ENCODE peak calls at places on chromosome 9, in five cellular contexts. K is K562, L is HepG2, A is GM12878, U is SK-N-SH. V is an unnamed sample.

GRCh38 chr9:37155601-37156000 is 35.2 kb downstream of the ZCCHC7 start:
- DNase-seq in L (no peak), U (no peak), K (no peak), A (no peak), V (no peak)

GRCh38 chr9:93020785-93021670 is 37.5 kb upstream of the SUSD3 start:
- DNase-seq in A (no peak), L (no peak), U (no peak), K (no peak), V (no peak)

GRCh38 chr9:131160416-131161112 is 35.2 kb downstream of the NUP214 start:
- DNase-seq in K (peak), U (no peak), A (no peak), L (no peak), V (no peak)

GRCh38 chr9:69132391-69132790 is 41.7 kb upstream of the TJP2 start:
- DNase-seq in K (no peak), A (no peak), U (no peak), L (no peak), V (no peak)

GRCh38 chr9:126756876-126757415 is 47.9 kb upstream of the ZBTB43 start:
- DNase-seq in A (no peak), K (no peak), L (no peak), U (peak), V (no peak)

GRCh38 chr9:83520292-83520691 is 17.9 kb downstream of the FRMD3 start:
- DNase-seq in L (no peak), A (no peak), U (no peak), K (no peak), V (no peak)

GRCh38 chr9:137445275-137445807 is 4.2 kb upstream of the ENTPD8 start:
- DNase-seq in L (peak), A (peak), K (peak), U (peak), V (peak)

GRCh38 chr9:4781408-4781807 is 11.3 kb upstream of the RCL1 start:
- DNase-seq in L (no peak), A (no peak), U (no peak), K (no peak), V (no peak)

GRCh38 chr9:3028535-3028934 is 184.6 kb upstream of the PUM3 start:
- DNase-seq in K (no peak), L (no peak), A (no peak), U (no peak), V (no peak)

GRCh38 chr9:71783120-71783523 is 14.8 kb upstream of the CEMIP2 start:
- DNase-seq in U (no peak), L (peak), K (no peak), A (no peak), V (peak)

GRCh38 chr9:122329592-122329991 is 41.2 kb upstream of the PTGS1 start:
- DNase-seq in U (no peak), L (no peak), K (no peak), A (no peak), V (no peak)

GRCh38 chr9:106619211-106619610 is 243.8 kb upstream of the ZNF462 start:
- DNase-seq in A (no peak), K (no peak), L (no peak), U (no peak), V (peak)

GRCh38 chr9:86230858-86231257 is 28.6 kb downstream of the C9orf153 start:
- DNase-seq in A (no peak), K (peak), U (no peak), L (no peak), V (no peak)

GRCh38 chr9:134278974-134279640 is 47.1 kb upstream of the RXRA start:
- DNase-seq in A (no peak), L (no peak), K (no peak), U (no peak), V (no peak)

GRCh38 chr9:110514861-110515260 is 64.7 kb downstream of the SVEP1 start:
- DNase-seq in L (no peak), U (no peak), A (no peak), K (no peak), V (no peak)

GRCh38 chr9:16640649-16641048 is 229.8 kb downstream of the BNC2 start:
- DNase-seq in A (no peak), L (no peak), U (no peak), K (no peak), V (no peak)

GRCh38 chr9:35114113-35114847 is 1.4 kb downstream of the ATOSB start:
- DNase-seq in U (peak), A (no peak), L (peak), K (peak), V (peak)
- TF ChIP-seq MXI1 in U (no peak), A (no peak), L (no peak), K (peak), V (no peak)

GRCh38 chr9:94867842-94868312 is 141.4 kb downstream of the AOPEP start:
- DNase-seq in U (no peak), L (no peak), K (no peak), A (no peak), V (peak)
- TF ChIP-seq MXI1 in U (no peak), L (no peak), K (no peak), A (no peak), V (peak)

GRCh38 chr9:26954050-26954508 is 2.1 kb upstream of the IFT74 start:
- DNase-seq in K (no peak), A (no peak), L (no peak), U (no peak), V (peak)
- TF ChIP-seq MXI1 in K (no peak), A (no peak), L (no peak), U (no peak), V (no peak)

DNA sequence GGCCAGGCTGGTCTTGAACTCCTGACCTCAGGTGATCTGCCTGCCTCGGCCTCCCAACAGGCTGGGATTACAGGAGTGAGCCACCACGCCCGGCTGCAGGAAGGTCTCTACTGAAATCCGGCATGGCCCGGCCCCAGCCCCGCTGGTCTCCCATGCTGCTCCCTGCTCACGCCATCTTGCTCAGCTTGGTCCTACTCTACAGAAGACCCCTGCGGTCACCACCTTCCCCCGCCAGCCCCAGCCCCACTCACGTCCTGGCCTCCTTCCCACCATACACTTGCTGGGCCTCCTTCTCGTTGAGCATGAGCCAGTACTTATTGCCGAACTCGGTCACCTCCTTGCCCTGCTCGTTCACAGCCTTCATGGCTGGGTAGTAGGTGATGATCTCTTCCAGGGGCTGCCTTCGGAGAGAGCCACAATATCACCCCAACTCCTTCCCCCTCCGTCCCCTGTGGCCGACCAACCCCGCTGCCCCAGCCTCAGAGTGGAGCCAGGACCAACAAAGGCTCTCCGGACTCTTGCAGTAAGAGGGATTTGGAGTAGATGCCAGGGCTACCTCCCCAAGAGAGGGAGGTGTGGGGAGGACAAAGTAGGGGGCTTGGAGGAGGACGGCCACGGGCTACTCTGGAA is 4.0 kb downstream of the PTGES2 start:
- DNase-seq in U (no peak), K (no peak), L (no peak), A (no peak), V (no peak)
- TF ChIP-seq MXI1 in U (no peak), K (no peak), L (no peak), A (no peak), V (no peak)

DNA sequence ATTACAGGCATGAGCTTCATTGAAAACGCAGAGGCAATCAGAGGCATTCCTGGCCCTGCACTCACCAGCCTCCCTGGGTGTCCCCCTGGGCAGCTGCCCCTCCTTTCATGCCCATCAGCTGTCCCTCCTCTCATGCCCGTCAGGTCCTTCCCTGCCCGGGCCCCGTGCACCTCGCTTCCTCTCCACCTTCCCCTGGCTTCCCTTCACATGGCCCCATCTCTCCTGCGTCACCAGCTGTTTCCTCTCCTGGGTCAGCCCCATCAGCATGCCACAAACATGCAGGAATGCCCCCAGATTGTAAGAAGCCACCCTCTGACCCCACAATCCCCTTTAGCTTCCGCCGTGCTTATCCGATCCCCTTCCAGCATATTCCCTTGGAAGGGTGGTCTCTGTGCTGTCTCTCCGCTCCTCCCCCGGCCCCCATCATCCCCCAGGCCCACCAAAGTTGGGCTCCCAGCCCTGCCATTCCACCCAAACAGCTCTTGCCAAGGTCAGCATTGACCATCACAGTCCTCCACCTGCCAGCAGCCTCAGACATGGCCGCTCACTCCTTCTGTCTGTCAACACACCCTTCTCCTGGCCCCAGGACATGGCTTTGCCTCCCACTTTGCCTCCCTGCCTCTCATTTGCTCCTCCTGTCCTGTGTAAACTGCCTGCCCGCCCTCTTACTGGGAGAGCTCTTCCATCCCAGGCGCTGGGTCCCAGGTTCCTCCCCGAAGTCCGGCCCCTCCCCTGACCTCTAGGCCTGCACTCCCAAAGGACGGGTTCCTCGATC is 98.6 kb upstream of the IER5L start:
- DNase-seq in A (no peak), U (no peak), L (no peak), K (no peak), V (no peak)
- TF ChIP-seq MXI1 in A (no peak), U (no peak), L (no peak), K (no peak), V (no peak)

GRCh38 chr9:121178676-121179372 is 22.8 kb downstream of the RAB14 start:
- DNase-seq in K (no peak), U (no peak), L (no peak), A (no peak), V (no peak)
- TF ChIP-seq MXI1 in K (no peak), U (no peak), L (no peak), A (no peak), V (no peak)

GRCh38 chr9:33921967-33922895 is 105.3 kb downstream of the UBE2R2 start:
- DNase-seq in L (peak), K (peak), A (no peak), U (peak), V (no peak)

GRCh38 chr9:33914887-33915286 is 97.9 kb downstream of the UBE2R2 start:
- DNase-seq in U (no peak), L (no peak), A (no peak), K (no peak), V (no peak)

GRCh38 chr9:33919276-33919897 is 102.4 kb downstream of the UBE2R2 start:
- DNase-seq in K (no peak), A (no peak), L (no peak), U (no peak), V (no peak)

GRCh38 chr9:33913541-33913940 is 96.6 kb downstream of the UBE2R2 start:
- DNase-seq in U (no peak), K (no peak), L (no peak), A (no peak), V (no peak)

DNA sequence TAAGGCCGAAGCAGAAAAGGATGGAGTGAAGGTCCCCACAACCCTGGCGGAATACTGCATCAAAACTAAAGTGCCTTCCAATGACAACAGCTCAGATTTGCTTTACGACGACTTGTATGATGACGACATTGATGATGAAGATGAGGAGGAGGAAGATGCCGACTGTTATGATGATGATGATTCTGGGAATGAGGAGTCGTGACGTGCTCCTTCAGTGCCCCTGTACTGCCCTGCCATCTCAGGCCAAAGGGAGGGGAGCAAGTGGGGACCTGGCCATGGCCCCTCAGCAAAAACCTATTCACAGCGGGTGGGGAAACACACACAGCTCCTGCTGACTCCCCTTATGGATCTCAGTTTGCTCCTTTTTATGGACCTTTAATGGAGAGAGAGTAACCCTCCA is 100.1 kb downstream of the UBE2R2 start:
- DNase-seq in L (no peak), K (no peak), U (no peak), A (no peak), V (no peak)
- TF ChIP-seq MXI1 in L (no peak), K (no peak), U (no peak), A (no peak), V (no peak)

GRCh38 chr9:124332321-124332720 is 74.6 kb downstream of the NEK6 start:
- DNase-seq in U (no peak), L (no peak), A (no peak), K (no peak), V (no peak)

GRCh38 chr9:124331580-124331979 is 73.8 kb downstream of the NEK6 start:
- DNase-seq in U (no peak), A (no peak), L (no peak), K (no peak), V (no peak)

GRCh38 chr9:124334568-124335319 is 77.0 kb downstream of the NEK6 start:
- DNase-seq in K (no peak), A (no peak), L (no peak), U (no peak), V (no peak)

GRCh38 chr9:124333180-124333579 is 75.4 kb downstream of the NEK6 start:
- DNase-seq in A (no peak), U (no peak), L (no peak), K (no peak), V (no peak)

GRCh38 chr9:124332756-124333155 is 75.0 kb downstream of the NEK6 start:
- DNase-seq in A (no peak), U (no peak), K (no peak), L (no peak), V (no peak)
- TF ChIP-seq MXI1 in A (no peak), U (no peak), K (no peak), L (no peak), V (no peak)

DNA sequence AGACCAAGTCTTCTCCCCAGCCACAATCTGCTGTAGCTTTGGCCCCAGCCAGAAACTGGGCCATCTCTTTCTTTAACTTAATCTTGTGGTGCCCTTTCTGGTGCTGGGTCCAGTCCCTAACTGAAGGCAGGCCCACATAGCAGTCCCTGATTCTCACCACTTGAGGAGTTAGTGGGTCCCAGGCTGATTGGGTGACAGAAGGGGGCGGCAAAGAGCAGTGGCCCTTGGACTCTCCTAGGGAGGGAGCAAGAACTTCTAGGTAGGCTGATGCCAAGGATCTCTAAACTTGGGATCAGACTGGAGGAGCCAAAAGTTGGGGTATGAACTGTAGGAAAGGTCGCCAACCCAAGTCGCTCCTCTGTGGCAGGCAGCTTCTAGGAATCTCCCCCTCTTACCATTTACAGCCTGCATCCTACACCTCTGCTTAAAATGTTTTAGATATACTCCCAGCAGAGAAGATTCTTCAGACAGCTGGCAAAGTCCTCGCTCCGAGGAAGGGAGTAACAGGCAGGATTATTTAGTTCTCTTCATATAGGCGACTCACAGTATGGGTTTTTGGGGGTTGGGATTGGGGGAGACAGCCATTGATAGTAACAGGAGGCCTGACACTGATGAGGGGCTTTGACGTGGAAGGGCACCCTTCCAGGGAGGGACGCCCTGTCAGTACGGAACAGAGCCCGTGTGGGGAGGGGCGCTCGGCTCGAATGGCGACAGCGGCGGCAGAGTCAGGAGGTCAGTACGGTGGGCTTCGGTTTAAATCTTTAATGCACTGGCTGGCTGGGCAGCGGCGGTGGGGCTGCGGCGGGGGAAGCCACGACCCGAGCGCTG is 2.0 kb upstream of the CCL27 start:
- DNase-seq in U (peak), K (peak), L (peak), A (no peak), V (peak)
- TF ChIP-seq MXI1 in U (peak), K (no peak), L (peak), A (no peak), V (no peak)